ENCODE peak calls at places on chromosome 6, in ten cellular contexts. One of them, this sample, is unnamed.

GRCh38 chr6:13924949-13925881 is at the start of gene RNF182:
- DNase-seq in epithelial cell of proximal tubule: no peak
- DNase-seq in BE2C: peak; percentile 61
- DNase-seq in uterus: no peak
- DNase-seq in GM12865: no peak
- DNase-seq in mucosa of descending colon: no peak
- DNase-seq in NB4: peak; percentile 18
- DNase-seq in heart left ventricle: no peak
- DNase-seq in body of pancreas: peak; percentile 48
- DNase-seq in HFF-Myc: no peak
- DNase-seq in this sample: no peak

GRCh38 chr6:121780325-121781313 is 345.2 kb downstream of the GJA1 start:
- DNase-seq in epithelial cell of proximal tubule: no peak
- DNase-seq in BE2C: peak; percentile 6
- DNase-seq in uterus: peak; percentile 80
- DNase-seq in GM12865: no peak
- DNase-seq in mucosa of descending colon: no peak
- DNase-seq in NB4: peak; percentile 47
- DNase-seq in heart left ventricle: peak; percentile 87
- DNase-seq in body of pancreas: peak; percentile 36
- DNase-seq in HFF-Myc: peak; percentile 72
- DNase-seq in this sample: peak; percentile 64

GRCh38 chr6:20497200-20497820 is 36.9 kb upstream of the CDKAL1 start:
- DNase-seq in epithelial cell of proximal tubule: no peak
- DNase-seq in BE2C: no peak
- DNase-seq in uterus: no peak
- DNase-seq in GM12865: no peak
- DNase-seq in mucosa of descending colon: no peak
- DNase-seq in NB4: no peak
- DNase-seq in heart left ventricle: no peak
- DNase-seq in body of pancreas: no peak
- DNase-seq in HFF-Myc: peak; percentile 90
- DNase-seq in this sample: no peak

GRCh38 chr6:43780891-43781571 is 11.0 kb downstream of the VEGFA start:
- DNase-seq in epithelial cell of proximal tubule: no peak
- DNase-seq in BE2C: no peak
- DNase-seq in uterus: no peak
- DNase-seq in GM12865: no peak
- DNase-seq in mucosa of descending colon: no peak
- DNase-seq in NB4: no peak
- DNase-seq in heart left ventricle: no peak
- DNase-seq in body of pancreas: no peak
- DNase-seq in HFF-Myc: no peak
- DNase-seq in this sample: no peak

GRCh38 chr6:41371461-41371991 is 36.1 kb downstream of the NCR2 start:
- DNase-seq in epithelial cell of proximal tubule: no peak
- DNase-seq in BE2C: no peak
- DNase-seq in uterus: no peak
- DNase-seq in GM12865: no peak
- DNase-seq in mucosa of descending colon: peak; percentile 60
- DNase-seq in NB4: peak; percentile 22
- DNase-seq in heart left ventricle: peak; percentile 70
- DNase-seq in body of pancreas: peak; percentile 46
- DNase-seq in HFF-Myc: no peak
- DNase-seq in this sample: no peak

GRCh38 chr6:4280721-4281120 is 145.3 kb upstream of the ECI2 start:
- DNase-seq in epithelial cell of proximal tubule: peak; percentile 61
- DNase-seq in BE2C: no peak
- DNase-seq in uterus: no peak
- DNase-seq in GM12865: no peak
- DNase-seq in mucosa of descending colon: no peak
- DNase-seq in NB4: no peak
- DNase-seq in heart left ventricle: no peak
- DNase-seq in body of pancreas: no peak
- DNase-seq in HFF-Myc: peak; percentile 54
- DNase-seq in this sample: peak; percentile 86

GRCh38 chr6:107690546-107690863 is 133.6 kb downstream of the SCML4 start:
- DNase-seq in epithelial cell of proximal tubule: no peak
- DNase-seq in BE2C: no peak
- DNase-seq in uterus: peak; percentile 53
- DNase-seq in GM12865: no peak
- DNase-seq in mucosa of descending colon: no peak
- DNase-seq in NB4: no peak
- DNase-seq in heart left ventricle: no peak
- DNase-seq in body of pancreas: no peak
- DNase-seq in HFF-Myc: no peak
- DNase-seq in this sample: no peak

GRCh38 chr6:134627707-134628106 is 309.8 kb upstream of the SGK1 start:
- DNase-seq in epithelial cell of proximal tubule: no peak
- DNase-seq in BE2C: no peak
- DNase-seq in uterus: no peak
- DNase-seq in GM12865: no peak
- DNase-seq in mucosa of descending colon: no peak
- DNase-seq in NB4: no peak
- DNase-seq in heart left ventricle: no peak
- DNase-seq in body of pancreas: no peak
- DNase-seq in HFF-Myc: no peak
- DNase-seq in this sample: no peak

GRCh38 chr6:82017316-82017715 is 230.2 kb downstream of the IBTK start:
- DNase-seq in epithelial cell of proximal tubule: peak; percentile 96
- DNase-seq in BE2C: no peak
- DNase-seq in uterus: peak; percentile 71
- DNase-seq in GM12865: no peak
- DNase-seq in mucosa of descending colon: no peak
- DNase-seq in NB4: peak; percentile 61
- DNase-seq in heart left ventricle: peak; percentile 39
- DNase-seq in body of pancreas: peak; percentile 28
- DNase-seq in HFF-Myc: no peak
- DNase-seq in this sample: peak; percentile 88

GRCh38 chr6:82015043-82015442 is 232.5 kb downstream of the IBTK start:
- DNase-seq in epithelial cell of proximal tubule: no peak
- DNase-seq in BE2C: no peak
- DNase-seq in uterus: no peak
- DNase-seq in GM12865: no peak
- DNase-seq in mucosa of descending colon: no peak
- DNase-seq in NB4: peak; percentile 51
- DNase-seq in heart left ventricle: no peak
- DNase-seq in body of pancreas: no peak
- DNase-seq in HFF-Myc: no peak
- DNase-seq in this sample: no peak

GRCh38 chr6:82013561-82014275 is 233.8 kb downstream of the IBTK start:
- DNase-seq in epithelial cell of proximal tubule: no peak
- DNase-seq in BE2C: no peak
- DNase-seq in uterus: peak; percentile 38
- DNase-seq in GM12865: no peak
- DNase-seq in mucosa of descending colon: no peak
- DNase-seq in NB4: peak; percentile 3
- DNase-seq in heart left ventricle: peak; percentile 20
- DNase-seq in body of pancreas: no peak
- DNase-seq in HFF-Myc: no peak
- DNase-seq in this sample: no peak

GRCh38 chr6:82015526-82015925 is 232.0 kb downstream of the IBTK start:
- DNase-seq in epithelial cell of proximal tubule: no peak
- DNase-seq in BE2C: no peak
- DNase-seq in uterus: no peak
- DNase-seq in GM12865: no peak
- DNase-seq in mucosa of descending colon: no peak
- DNase-seq in NB4: no peak
- DNase-seq in heart left ventricle: no peak
- DNase-seq in body of pancreas: no peak
- DNase-seq in HFF-Myc: no peak
- DNase-seq in this sample: no peak

GRCh38 chr6:82017773-82018172 is 229.8 kb downstream of the IBTK start:
- DNase-seq in epithelial cell of proximal tubule: no peak
- DNase-seq in BE2C: no peak
- DNase-seq in uterus: no peak
- DNase-seq in GM12865: no peak
- DNase-seq in mucosa of descending colon: no peak
- DNase-seq in NB4: no peak
- DNase-seq in heart left ventricle: no peak
- DNase-seq in body of pancreas: no peak
- DNase-seq in HFF-Myc: no peak
- DNase-seq in this sample: no peak
- H3K4me3 ChIP-seq in epithelial cell of proximal tubule: no peak overlapping the region
- H3K4me3 ChIP-seq in BE2C: no peak overlapping the region
- H3K4me3 ChIP-seq in uterus: no peak overlapping the region
- H3K4me3 ChIP-seq in GM12865: no peak overlapping the region
- H3K4me3 ChIP-seq in mucosa of descending colon: no peak overlapping the region
- H3K4me3 ChIP-seq in NB4: no peak overlapping the region
- H3K4me3 ChIP-seq in heart left ventricle: no peak overlapping the region
- H3K4me3 ChIP-seq in body of pancreas: no peak overlapping the region
- H3K4me3 ChIP-seq in HFF-Myc: no peak overlapping the region
- H3K4me3 ChIP-seq in this sample: no peak overlapping the region

GRCh38 chr6:100664274-100665040 is 199.7 kb upstream of the SIM1 start:
- DNase-seq in epithelial cell of proximal tubule: no peak
- DNase-seq in BE2C: peak; percentile 8
- DNase-seq in uterus: no peak
- DNase-seq in GM12865: peak; percentile 28
- DNase-seq in mucosa of descending colon: no peak
- DNase-seq in NB4: peak; percentile 47
- DNase-seq in heart left ventricle: no peak
- DNase-seq in body of pancreas: no peak
- DNase-seq in HFF-Myc: no peak
- DNase-seq in this sample: no peak

GRCh38 chr6:100657678-100658330 is 193.1 kb upstream of the SIM1 start:
- DNase-seq in epithelial cell of proximal tubule: no peak
- DNase-seq in BE2C: no peak
- DNase-seq in uterus: no peak
- DNase-seq in GM12865: peak; percentile 18
- DNase-seq in mucosa of descending colon: no peak
- DNase-seq in NB4: peak; percentile 38
- DNase-seq in heart left ventricle: no peak
- DNase-seq in body of pancreas: no peak
- DNase-seq in HFF-Myc: no peak
- DNase-seq in this sample: no peak

GRCh38 chr6:100658486-100658885 is 193.8 kb upstream of the SIM1 start:
- DNase-seq in epithelial cell of proximal tubule: no peak
- DNase-seq in BE2C: no peak
- DNase-seq in uterus: no peak
- DNase-seq in GM12865: no peak
- DNase-seq in mucosa of descending colon: no peak
- DNase-seq in NB4: no peak
- DNase-seq in heart left ventricle: no peak
- DNase-seq in body of pancreas: no peak
- DNase-seq in HFF-Myc: no peak
- DNase-seq in this sample: no peak

GRCh38 chr6:100665041-100665380 is 200.3 kb upstream of the SIM1 start:
- DNase-seq in epithelial cell of proximal tubule: no peak
- DNase-seq in BE2C: no peak
- DNase-seq in uterus: no peak
- DNase-seq in GM12865: peak; percentile 75
- DNase-seq in mucosa of descending colon: no peak
- DNase-seq in NB4: no peak
- DNase-seq in heart left ventricle: no peak
- DNase-seq in body of pancreas: no peak
- DNase-seq in HFF-Myc: no peak
- DNase-seq in this sample: no peak

DNA sequence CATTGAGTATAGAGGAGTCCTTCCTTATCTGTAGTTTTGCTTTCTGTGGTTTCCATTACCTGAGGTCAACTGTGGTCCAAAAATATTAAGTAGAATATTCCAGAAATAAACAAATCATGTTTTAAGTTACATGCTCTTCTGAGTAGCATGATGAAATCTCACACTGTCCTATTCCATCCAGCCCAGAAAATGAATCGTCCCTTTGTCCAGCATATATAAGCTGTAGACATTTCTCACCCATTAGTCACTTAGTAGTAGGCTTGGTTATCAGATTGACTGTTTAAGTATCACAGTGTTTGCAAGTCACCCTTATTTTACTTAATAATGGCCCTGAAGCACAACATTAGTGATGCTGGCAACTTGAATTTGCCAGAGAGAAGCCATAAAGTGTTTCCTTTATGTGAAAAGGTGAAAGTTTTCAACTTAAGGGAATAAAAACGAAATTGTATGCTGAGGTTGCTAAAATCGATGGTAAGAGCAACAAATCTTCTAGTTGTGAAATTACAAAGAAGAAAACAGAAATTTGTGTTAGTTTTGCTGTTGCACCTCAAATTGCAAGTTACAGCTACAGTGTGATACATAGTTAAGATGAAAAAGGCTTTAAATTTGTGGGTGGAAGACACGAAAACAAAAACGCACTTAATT is 198.6 kb upstream of the SIM1 start:
- DNase-seq in epithelial cell of proximal tubule: no peak
- DNase-seq in BE2C: no peak
- DNase-seq in uterus: no peak
- DNase-seq in GM12865: no peak
- DNase-seq in mucosa of descending colon: no peak
- DNase-seq in NB4: no peak
- DNase-seq in heart left ventricle: no peak
- DNase-seq in body of pancreas: no peak
- DNase-seq in HFF-Myc: no peak
- DNase-seq in this sample: peak; percentile 56
- TF ChIP-seq CTCF in epithelial cell of proximal tubule: no peak
- TF ChIP-seq CTCF in BE2C: no peak
- TF ChIP-seq CTCF in uterus: no peak
- TF ChIP-seq CTCF in GM12865: no peak
- TF ChIP-seq CTCF in mucosa of descending colon: no peak
- TF ChIP-seq CTCF in NB4: no peak
- TF ChIP-seq CTCF in heart left ventricle: no peak
- TF ChIP-seq CTCF in body of pancreas: no peak
- TF ChIP-seq CTCF in HFF-Myc: no peak
- TF ChIP-seq CTCF in this sample: no peak

DNA sequence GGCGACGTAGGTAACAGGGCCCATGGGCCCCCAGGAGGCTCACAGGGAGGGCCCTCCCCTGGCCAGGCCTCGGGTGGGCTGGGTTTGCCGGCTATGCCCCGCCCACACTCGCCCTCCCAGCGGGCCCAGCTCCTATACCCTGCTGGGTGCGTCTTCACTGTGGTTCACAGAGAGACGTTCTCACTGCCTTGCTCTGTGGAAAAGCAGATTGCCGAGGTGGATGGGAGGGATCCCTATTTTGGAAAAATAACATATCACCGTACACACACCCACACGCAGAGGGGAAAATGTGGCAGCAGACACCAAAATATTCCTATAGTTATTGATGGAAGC is 49.6 kb downstream of the TMEM242 start:
- DNase-seq in epithelial cell of proximal tubule: no peak
- DNase-seq in BE2C: peak; percentile 80
- DNase-seq in uterus: peak; percentile 60
- DNase-seq in GM12865: peak; percentile 62
- DNase-seq in mucosa of descending colon: peak; percentile 68
- DNase-seq in NB4: peak; percentile 73
- DNase-seq in heart left ventricle: no peak
- DNase-seq in body of pancreas: no peak
- DNase-seq in HFF-Myc: no peak
- DNase-seq in this sample: no peak
- H3K4me3 ChIP-seq in epithelial cell of proximal tubule: no peak overlapping the region
- H3K4me3 ChIP-seq in BE2C: peak overlapping the region; percentile 72
- H3K4me3 ChIP-seq in uterus: peak overlapping the region; percentile 59
- H3K4me3 ChIP-seq in GM12865: peak overlapping the region; percentile 71
- H3K4me3 ChIP-seq in mucosa of descending colon: no peak overlapping the region
- H3K4me3 ChIP-seq in NB4: peak overlapping the region; percentile 54
- H3K4me3 ChIP-seq in heart left ventricle: peak overlapping the region; percentile 65
- H3K4me3 ChIP-seq in body of pancreas: no peak overlapping the region
- H3K4me3 ChIP-seq in HFF-Myc: no peak overlapping the region
- H3K4me3 ChIP-seq in this sample: no peak overlapping the region

GRCh38 chr6:93784794-93785757 is 365.7 kb upstream of the EPHA7 start:
- DNase-seq in epithelial cell of proximal tubule: peak; percentile 75
- DNase-seq in BE2C: no peak
- DNase-seq in uterus: no peak
- DNase-seq in GM12865: no peak
- DNase-seq in mucosa of descending colon: no peak
- DNase-seq in NB4: no peak
- DNase-seq in heart left ventricle: no peak
- DNase-seq in body of pancreas: no peak
- DNase-seq in HFF-Myc: peak; percentile 2
- DNase-seq in this sample: peak; percentile 57

DNA sequence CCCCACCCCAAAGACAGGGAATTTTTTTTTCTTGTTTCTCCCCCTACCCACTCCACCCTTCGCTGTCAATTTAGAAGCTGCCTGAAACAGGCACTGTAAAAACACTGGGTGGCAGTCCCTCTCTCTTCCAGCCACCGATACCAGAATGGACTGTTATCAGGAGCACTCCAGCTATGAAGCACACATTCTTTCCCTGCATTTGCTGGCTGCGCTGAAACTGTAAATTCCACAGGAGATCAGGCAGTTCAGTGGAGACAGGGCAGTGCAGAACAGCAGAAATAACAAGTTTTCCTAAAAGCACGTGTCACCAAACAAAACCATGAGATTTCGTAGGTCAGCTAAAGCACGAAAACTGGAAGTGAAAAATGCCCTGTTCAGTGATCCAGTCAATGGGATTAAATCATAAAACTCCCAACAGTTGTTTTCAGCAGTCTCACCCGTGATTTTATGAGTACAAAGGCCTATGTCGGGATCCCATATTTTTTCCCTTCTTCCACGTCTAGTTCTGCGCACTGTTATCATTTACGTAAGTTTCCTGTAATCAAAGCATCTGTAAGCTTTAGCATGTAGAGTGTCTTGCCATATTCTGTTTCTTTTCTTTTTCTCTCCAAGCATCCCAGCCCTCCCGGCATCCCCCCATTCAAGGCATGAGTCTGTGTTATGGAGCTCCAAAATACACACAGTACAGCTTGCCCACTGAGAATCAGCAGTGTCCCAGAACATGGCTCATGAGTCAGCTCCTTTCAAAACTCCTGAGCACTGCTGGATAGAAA is 359.9 kb upstream of the EPHA7 start:
- DNase-seq in epithelial cell of proximal tubule: peak; percentile 55
- DNase-seq in BE2C: no peak
- DNase-seq in uterus: no peak
- DNase-seq in GM12865: no peak
- DNase-seq in mucosa of descending colon: no peak
- DNase-seq in NB4: no peak
- DNase-seq in heart left ventricle: peak; percentile 56
- DNase-seq in body of pancreas: no peak
- DNase-seq in HFF-Myc: no peak
- DNase-seq in this sample: no peak
- TF ChIP-seq CTCF in epithelial cell of proximal tubule: peak; percentile 58
- TF ChIP-seq CTCF in BE2C: no peak
- TF ChIP-seq CTCF in uterus: no peak
- TF ChIP-seq CTCF in GM12865: no peak
- TF ChIP-seq CTCF in mucosa of descending colon: no peak
- TF ChIP-seq CTCF in NB4: no peak
- TF ChIP-seq CTCF in heart left ventricle: peak; percentile 27
- TF ChIP-seq CTCF in body of pancreas: no peak
- TF ChIP-seq CTCF in HFF-Myc: no peak
- TF ChIP-seq CTCF in this sample: peak; percentile 16